ENCODE peak calls at places on chromosomes 13 and 19, in six cellular contexts. W is stimulated activated CD8-positive, alpha-beta memory T cell treated with anti-CD3 and anti-CD28 coated beads, Interleukin-15, amount 100 ng/mL, for 24 hours; I is CD4-positive, alpha-beta T cell; V is activated naive CD4-positive, alpha-beta T cell treated with anti-CD3 and anti-CD28 coated beads, Interleukin-2, amount 50 U/mL, for 16 hours; C is coronary artery; F is progenitor cell of endocrine pancreas. B is an unnamed sample.

GRCh38 chr19:15357906-15358305 is 21.7 kb downstream of the AKAP8 start:
- DNase-seq in W (no peak), I (no peak), V (no peak), C (no peak), F (no peak), B (no peak)

GRCh38 chr19:12975221-12975756 is 5.9 kb downstream of the DAND5 start:
- DNase-seq in W (no peak), I (no peak), V (no peak), C (no peak), F (no peak), B (no peak)

GRCh38 chr13:37878921-37879320 is 9.3 kb upstream of the TRPC4 start:
- DNase-seq in W (no peak), I (no peak), V (no peak), C (no peak), F (no peak), B (no peak)

GRCh38 chr19:43726736-43727592 is 11.1 kb downstream of the IRGC start:
- DNase-seq in W (no peak), I (no peak), V (no peak), C (no peak), F (no peak), B (peak; percentile 20)

GRCh38 chr19:33260628-33261418 is 35.2 kb upstream of the SLC7A10 start:
- DNase-seq in W (no peak), I (no peak), V (no peak), C (no peak), F (no peak), B (no peak)

GRCh38 chr13:46478641-46479040 is 74.3 kb upstream of the LRCH1 start:
- DNase-seq in W (no peak), I (no peak), V (no peak), C (no peak), F (no peak), B (no peak)

GRCh38 chr13:96491103-96491502 is 401.2 kb downstream of the HS6ST3 start:
- DNase-seq in W (no peak), I (no peak), V (no peak), C (no peak), F (no peak), B (no peak)

GRCh38 chr13:46804391-46804815 is 7.4 kb upstream of the ESD start:
- DNase-seq in W (no peak), I (no peak), V (no peak), C (no peak), F (no peak), B (peak; percentile 97)

GRCh38 chr13:42170029-42170428 is 101.9 kb upstream of the AKAP11 start:
- DNase-seq in W (no peak), I (no peak), V (no peak), C (no peak), F (no peak), B (no peak)

GRCh38 chr19:10432736-10433130 is 12.4 kb downstream of the PDE4A start:
- DNase-seq in W (no peak), I (no peak), V (no peak), C (no peak), F (no peak), B (no peak)

GRCh38 chr13:26458196-26458734 is 99.2 kb upstream of the WASF3 start:
- DNase-seq in W (no peak), I (no peak), V (no peak), C (no peak), F (no peak), B (no peak)